ENCODE peak calls at places on chromosome 16, in seven cellular contexts. I, J, H, D, Y, G and W are unnamed samples.

GRCh38 chr16:83954577-83955016 is 1.6 kb downstream of the OSGIN1 start:
- DNase-seq in I (peak), J (no peak), H (peak), D (peak), Y (peak), G (no peak), W (peak)

GRCh38 chr16:88967800-88968588 is 9.0 kb downstream of the CBFA2T3 start:
- DNase-seq in I (no peak), J (no peak), H (no peak), D (no peak), Y (no peak), G (no peak), W (no peak)

GRCh38 chr16:46974352-46974751 is 878 bp upstream of the DNAJA2 start:
- DNase-seq in I (no peak), J (no peak), H (peak), D (peak), Y (peak), G (no peak), W (no peak)

GRCh38 chr16:74990832-74991231 is 5.9 kb upstream of the WDR59 start:
- DNase-seq in I (no peak), J (no peak), H (no peak), D (no peak), Y (no peak), G (no peak), W (no peak)

GRCh38 chr16:74298104-74298503 is 1.5 kb downstream of the PSMD7 start:
- DNase-seq in I (no peak), J (no peak), H (no peak), D (no peak), Y (peak), G (no peak), W (no peak)

GRCh38 chr16:3058173-3059030 is 7.0 kb upstream of the IL32 start:
- DNase-seq in I (no peak), J (peak), H (peak), D (peak), Y (peak), G (peak), W (peak)

GRCh38 chr16:3950343-3951193 is 70.1 kb upstream of the CREBBP start:
- DNase-seq in I (peak), J (no peak), H (no peak), D (peak), Y (no peak), G (no peak), W (no peak)

GRCh38 chr16:56852401-56852730 is 12.6 kb upstream of the SLC12A3 start:
- DNase-seq in I (no peak), J (no peak), H (no peak), D (no peak), Y (no peak), G (no peak), W (no peak)

GRCh38 chr16:26838931-26839330 is 227.8 kb upstream of the C16orf82 start:
- DNase-seq in I (no peak), J (no peak), H (no peak), D (no peak), Y (no peak), G (no peak), W (no peak)

GRCh38 chr16:8655184-8655717 is 19.2 kb upstream of the ABAT start:
- DNase-seq in I (peak), J (no peak), H (peak), D (peak), Y (peak), G (no peak), W (peak)

GRCh38 chr16:49851468-49851787 is 4.5 kb downstream of the ZNF423 start:
- DNase-seq in I (no peak), J (no peak), H (no peak), D (peak), Y (no peak), G (no peak), W (no peak)

GRCh38 chr16:85717393-85718152 is 28.8 kb upstream of the GINS2 start:
- DNase-seq in I (peak), J (peak), H (peak), D (peak), Y (peak), G (peak), W (peak)

GRCh38 chr16:22938647-22939046 is 124.7 kb downstream of the HS3ST2 start:
- DNase-seq in I (no peak), J (no peak), H (no peak), D (no peak), Y (no peak), G (no peak), W (no peak)

GRCh38 chr16:81499576-81500380 is 55.2 kb downstream of the CMIP start:
- DNase-seq in I (no peak), J (no peak), H (no peak), D (no peak), Y (peak), G (no peak), W (no peak)

GRCh38 chr16:27285676-27286196 is 17.2 kb upstream of the NSMCE1 start:
- DNase-seq in I (no peak), J (no peak), H (no peak), D (no peak), Y (no peak), G (no peak), W (no peak)

GRCh38 chr16:84013787-84014569 is 28.6 kb downstream of the SLC38A8 start:
- DNase-seq in I (peak), J (peak), H (peak), D (peak), Y (peak), G (peak), W (peak)

GRCh38 chr16:84663433-84664101 is 15.3 kb downstream of the KLHL36 start:
- DNase-seq in I (no peak), J (no peak), H (no peak), D (peak), Y (no peak), G (no peak), W (no peak)

GRCh38 chr16:68238029-68238345 is 2.1 kb upstream of the ESRP2 start:
- DNase-seq in I (no peak), J (no peak), H (no peak), D (no peak), Y (no peak), G (no peak), W (no peak)

GRCh38 chr16:85556456-85557082 is 56.6 kb upstream of the GSE1 start:
- DNase-seq in I (no peak), J (no peak), H (peak), D (peak), Y (no peak), G (peak), W (peak)

GRCh38 chr16:11252482-11252931 is 3.5 kb downstream of the SOCS1 start:
- DNase-seq in I (no peak), J (no peak), H (no peak), D (no peak), Y (no peak), G (no peak), W (no peak)
- H4K8ac ChIP-seq in I (peak), J (no peak), H (no peak), D (no peak), Y (no peak), G (no peak), W (no peak)

GRCh38 chr16:17412221-17412620 is 58.5 kb downstream of the XYLT1 start:
- DNase-seq in I (peak), J (peak), H (peak), D (no peak), Y (no peak), G (no peak), W (no peak)
- H4K8ac ChIP-seq in I (no peak), J (no peak), H (no peak), D (no peak), Y (no peak), G (no peak), W (no peak)

GRCh38 chr16:87695534-87695933 is 70.3 kb downstream of the KLHDC4 start:
- DNase-seq in I (no peak), J (no peak), H (no peak), D (no peak), Y (no peak), G (no peak), W (no peak)
- H4K8ac ChIP-seq in I (no peak), J (no peak), H (no peak), D (no peak), Y (no peak), G (no peak), W (no peak)

DNA sequence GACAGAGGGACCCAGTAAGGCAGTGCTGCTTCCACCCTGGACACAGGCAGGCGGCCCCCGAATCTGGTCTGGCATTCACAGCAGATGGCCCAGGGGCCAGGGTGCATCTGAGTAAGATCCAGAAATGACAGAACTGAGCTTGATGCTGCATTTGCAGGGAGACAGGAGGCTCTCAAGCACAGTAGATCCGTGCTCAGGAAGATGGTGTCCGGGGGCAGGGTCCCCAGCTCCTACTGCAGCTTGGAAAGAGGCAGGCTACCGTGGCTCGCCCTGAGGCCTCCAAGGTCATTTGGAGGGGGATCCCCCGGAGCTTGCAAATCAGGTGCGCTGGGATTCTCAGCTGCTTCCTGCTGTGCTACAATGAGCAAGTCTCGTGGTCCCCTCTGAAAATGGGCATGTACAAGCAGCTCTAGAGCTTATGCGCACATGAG is 2.2 kb downstream of the C16orf95 start:
- DNase-seq in I (no peak), J (no peak), H (no peak), D (no peak), Y (no peak), G (no peak), W (no peak)
- H4K8ac ChIP-seq in I (no peak), J (no peak), H (no peak), D (no peak), Y (no peak), G (no peak), W (no peak)